ENCODE peak calls at places on chromosomes 1 and 21, in nine cellular contexts. One of them, this sample, is unnamed.
A peak's percentile ranks its signal among the peaks of the same experiment; 100 is the strongest.

GRCh38 chr1:12475947-12476346 is 142.1 kb downstream of the DHRS3 start:
- DNase-seq in type B pancreatic cell: no peak
- DNase-seq in tibial nerve: no peak
- DNase-seq in CD8-positive, alpha-beta T cell: no peak
- DNase-seq in activated B cell treated with CpG ODN at 0.5 μM for 24 hours: no peak
- DNase-seq in thoracic aorta: no peak
- DNase-seq in left ventricle myocardium inferior: no peak
- DNase-seq in nephron progenitor cell: no peak
- DNase-seq in pancreas: no peak
- DNase-seq in this sample: no peak

GRCh38 chr1:96424882-96425281 is 296.7 kb upstream of the PTBP2 start:
- DNase-seq in type B pancreatic cell: no peak
- DNase-seq in tibial nerve: no peak
- DNase-seq in CD8-positive, alpha-beta T cell: no peak
- DNase-seq in activated B cell treated with CpG ODN at 0.5 μM for 24 hours: no peak
- DNase-seq in thoracic aorta: no peak
- DNase-seq in left ventricle myocardium inferior: no peak
- DNase-seq in nephron progenitor cell: no peak
- DNase-seq in pancreas: no peak
- DNase-seq in this sample: no peak

GRCh38 chr1:38009088-38009840 is 3.3 kb upstream of the UTP11 start:
- DNase-seq in type B pancreatic cell: no peak
- DNase-seq in tibial nerve: no peak
- DNase-seq in CD8-positive, alpha-beta T cell: peak; percentile 57
- DNase-seq in activated B cell treated with CpG ODN at 0.5 μM for 24 hours: no peak
- DNase-seq in thoracic aorta: no peak
- DNase-seq in left ventricle myocardium inferior: no peak
- DNase-seq in nephron progenitor cell: no peak
- DNase-seq in pancreas: no peak
- DNase-seq in this sample: peak; percentile 56

GRCh38 chr1:228445867-228446584 is 29.4 kb upstream of the TRIM17 start:
- DNase-seq in type B pancreatic cell: no peak
- DNase-seq in tibial nerve: peak; percentile 31
- DNase-seq in CD8-positive, alpha-beta T cell: no peak
- DNase-seq in activated B cell treated with CpG ODN at 0.5 μM for 24 hours: no peak
- DNase-seq in thoracic aorta: no peak
- DNase-seq in left ventricle myocardium inferior: no peak
- DNase-seq in nephron progenitor cell: peak; percentile 67
- DNase-seq in pancreas: no peak
- DNase-seq in this sample: no peak

GRCh38 chr1:50335914-50336313 is 87.3 kb downstream of the DMRTA2 start:
- DNase-seq in type B pancreatic cell: no peak
- DNase-seq in tibial nerve: no peak
- DNase-seq in CD8-positive, alpha-beta T cell: no peak
- DNase-seq in activated B cell treated with CpG ODN at 0.5 μM for 24 hours: no peak
- DNase-seq in thoracic aorta: no peak
- DNase-seq in left ventricle myocardium inferior: no peak
- DNase-seq in nephron progenitor cell: no peak
- DNase-seq in pancreas: no peak
- DNase-seq in this sample: no peak

GRCh38 chr1:75559141-75559540 is 51.8 kb downstream of the SLC44A5 start:
- DNase-seq in type B pancreatic cell: no peak
- DNase-seq in tibial nerve: no peak
- DNase-seq in CD8-positive, alpha-beta T cell: no peak
- DNase-seq in activated B cell treated with CpG ODN at 0.5 μM for 24 hours: no peak
- DNase-seq in thoracic aorta: no peak
- DNase-seq in left ventricle myocardium inferior: no peak
- DNase-seq in nephron progenitor cell: no peak
- DNase-seq in pancreas: no peak
- DNase-seq in this sample: no peak

GRCh38 chr21:21200103-21200938 is 202.1 kb downstream of the NCAM2 start:
- DNase-seq in type B pancreatic cell: no peak
- DNase-seq in tibial nerve: peak; percentile 53
- DNase-seq in CD8-positive, alpha-beta T cell: no peak
- DNase-seq in activated B cell treated with CpG ODN at 0.5 μM for 24 hours: no peak
- DNase-seq in thoracic aorta: peak; percentile 36
- DNase-seq in left ventricle myocardium inferior: peak; percentile 31
- DNase-seq in nephron progenitor cell: no peak
- DNase-seq in pancreas: no peak
- DNase-seq in this sample: no peak

GRCh38 chr1:181043025-181043880 is 9.5 kb downstream of the MR1 start:
- DNase-seq in type B pancreatic cell: no peak
- DNase-seq in tibial nerve: peak; percentile 28
- DNase-seq in CD8-positive, alpha-beta T cell: no peak
- DNase-seq in activated B cell treated with CpG ODN at 0.5 μM for 24 hours: no peak
- DNase-seq in thoracic aorta: no peak
- DNase-seq in left ventricle myocardium inferior: no peak
- DNase-seq in nephron progenitor cell: no peak
- DNase-seq in pancreas: no peak
- DNase-seq in this sample: no peak

GRCh38 chr1:169466259-169467230 is 19.2 kb downstream of the SLC19A2 start:
- DNase-seq in type B pancreatic cell: no peak
- DNase-seq in tibial nerve: peak; percentile 64
- DNase-seq in CD8-positive, alpha-beta T cell: no peak
- DNase-seq in activated B cell treated with CpG ODN at 0.5 μM for 24 hours: no peak
- DNase-seq in thoracic aorta: no peak
- DNase-seq in left ventricle myocardium inferior: no peak
- DNase-seq in nephron progenitor cell: no peak
- DNase-seq in pancreas: no peak
- DNase-seq in this sample: no peak

GRCh38 chr21:39519835-39520234 is 68.1 kb downstream of the SH3BGR start:
- DNase-seq in type B pancreatic cell: no peak
- DNase-seq in tibial nerve: no peak
- DNase-seq in CD8-positive, alpha-beta T cell: no peak
- DNase-seq in activated B cell treated with CpG ODN at 0.5 μM for 24 hours: no peak
- DNase-seq in thoracic aorta: no peak
- DNase-seq in left ventricle myocardium inferior: no peak
- DNase-seq in nephron progenitor cell: no peak
- DNase-seq in pancreas: no peak
- DNase-seq in this sample: no peak

GRCh38 chr1:221335161-221336101 is 406.5 kb downstream of the DUSP10 start:
- DNase-seq in type B pancreatic cell: no peak
- DNase-seq in tibial nerve: peak; percentile 61
- DNase-seq in CD8-positive, alpha-beta T cell: no peak
- DNase-seq in activated B cell treated with CpG ODN at 0.5 μM for 24 hours: no peak
- DNase-seq in thoracic aorta: no peak
- DNase-seq in left ventricle myocardium inferior: peak; percentile 18
- DNase-seq in nephron progenitor cell: peak; percentile 56
- DNase-seq in pancreas: no peak
- DNase-seq in this sample: no peak

GRCh38 chr21:34268493-34268892 is 95.3 kb upstream of the KCNE2 start:
- DNase-seq in type B pancreatic cell: no peak
- DNase-seq in tibial nerve: no peak
- DNase-seq in CD8-positive, alpha-beta T cell: no peak
- DNase-seq in activated B cell treated with CpG ODN at 0.5 μM for 24 hours: no peak
- DNase-seq in thoracic aorta: no peak
- DNase-seq in left ventricle myocardium inferior: no peak
- DNase-seq in nephron progenitor cell: no peak
- DNase-seq in pancreas: no peak
- DNase-seq in this sample: no peak

GRCh38 chr1:117674521-117675400 is 68.9 kb downstream of the TENT5C start:
- DNase-seq in type B pancreatic cell: no peak
- DNase-seq in tibial nerve: no peak
- DNase-seq in CD8-positive, alpha-beta T cell: peak; percentile 72
- DNase-seq in activated B cell treated with CpG ODN at 0.5 μM for 24 hours: peak; percentile 41
- DNase-seq in thoracic aorta: no peak
- DNase-seq in left ventricle myocardium inferior: no peak
- DNase-seq in nephron progenitor cell: no peak
- DNase-seq in pancreas: no peak
- DNase-seq in this sample: no peak

GRCh38 chr1:66876664-66877063 is 48.0 kb downstream of the DNAI4 start:
- DNase-seq in type B pancreatic cell: no peak
- DNase-seq in tibial nerve: no peak
- DNase-seq in CD8-positive, alpha-beta T cell: no peak
- DNase-seq in activated B cell treated with CpG ODN at 0.5 μM for 24 hours: no peak
- DNase-seq in thoracic aorta: no peak
- DNase-seq in left ventricle myocardium inferior: no peak
- DNase-seq in nephron progenitor cell: no peak
- DNase-seq in pancreas: no peak
- DNase-seq in this sample: no peak
- TF ChIP-seq CTCF in type B pancreatic cell: no peak
- TF ChIP-seq CTCF in tibial nerve: no peak
- TF ChIP-seq CTCF in CD8-positive, alpha-beta T cell: no peak
- TF ChIP-seq CTCF in activated B cell treated with CpG ODN at 0.5 μM for 24 hours: no peak
- TF ChIP-seq CTCF in thoracic aorta: no peak
- TF ChIP-seq CTCF in left ventricle myocardium inferior: no peak
- TF ChIP-seq CTCF in nephron progenitor cell: no peak
- TF ChIP-seq CTCF in pancreas: no peak
- TF ChIP-seq CTCF in this sample: no peak

GRCh38 chr1:155308493-155309422 is at the start of gene FDPS:
- DNase-seq in type B pancreatic cell: peak; percentile 93
- DNase-seq in tibial nerve: peak; percentile 96
- DNase-seq in CD8-positive, alpha-beta T cell: peak; percentile 98
- DNase-seq in activated B cell treated with CpG ODN at 0.5 μM for 24 hours: peak; percentile 87
- DNase-seq in thoracic aorta: peak; percentile 94
- DNase-seq in left ventricle myocardium inferior: peak; percentile 99
- DNase-seq in nephron progenitor cell: peak; percentile 90
- DNase-seq in pancreas: peak; percentile 99
- DNase-seq in this sample: peak; percentile 93

GRCh38 chr1:155305881-155306391 is 2.7 kb upstream of the FDPS start:
- DNase-seq in type B pancreatic cell: no peak
- DNase-seq in tibial nerve: no peak
- DNase-seq in CD8-positive, alpha-beta T cell: no peak
- DNase-seq in activated B cell treated with CpG ODN at 0.5 μM for 24 hours: no peak
- DNase-seq in thoracic aorta: no peak
- DNase-seq in left ventricle myocardium inferior: no peak
- DNase-seq in nephron progenitor cell: no peak
- DNase-seq in pancreas: no peak
- DNase-seq in this sample: no peak

GRCh38 chr1:155313266-155313665 is 4.6 kb downstream of the FDPS start:
- DNase-seq in type B pancreatic cell: no peak
- DNase-seq in tibial nerve: no peak
- DNase-seq in CD8-positive, alpha-beta T cell: no peak
- DNase-seq in activated B cell treated with CpG ODN at 0.5 μM for 24 hours: no peak
- DNase-seq in thoracic aorta: no peak
- DNase-seq in left ventricle myocardium inferior: no peak
- DNase-seq in nephron progenitor cell: no peak
- DNase-seq in pancreas: no peak
- DNase-seq in this sample: no peak

GRCh38 chr1:155307247-155307740 is 1.4 kb upstream of the FDPS start:
- DNase-seq in type B pancreatic cell: no peak
- DNase-seq in tibial nerve: no peak
- DNase-seq in CD8-positive, alpha-beta T cell: no peak
- DNase-seq in activated B cell treated with CpG ODN at 0.5 μM for 24 hours: no peak
- DNase-seq in thoracic aorta: no peak
- DNase-seq in left ventricle myocardium inferior: no peak
- DNase-seq in nephron progenitor cell: no peak
- DNase-seq in pancreas: no peak
- DNase-seq in this sample: no peak

DNA sequence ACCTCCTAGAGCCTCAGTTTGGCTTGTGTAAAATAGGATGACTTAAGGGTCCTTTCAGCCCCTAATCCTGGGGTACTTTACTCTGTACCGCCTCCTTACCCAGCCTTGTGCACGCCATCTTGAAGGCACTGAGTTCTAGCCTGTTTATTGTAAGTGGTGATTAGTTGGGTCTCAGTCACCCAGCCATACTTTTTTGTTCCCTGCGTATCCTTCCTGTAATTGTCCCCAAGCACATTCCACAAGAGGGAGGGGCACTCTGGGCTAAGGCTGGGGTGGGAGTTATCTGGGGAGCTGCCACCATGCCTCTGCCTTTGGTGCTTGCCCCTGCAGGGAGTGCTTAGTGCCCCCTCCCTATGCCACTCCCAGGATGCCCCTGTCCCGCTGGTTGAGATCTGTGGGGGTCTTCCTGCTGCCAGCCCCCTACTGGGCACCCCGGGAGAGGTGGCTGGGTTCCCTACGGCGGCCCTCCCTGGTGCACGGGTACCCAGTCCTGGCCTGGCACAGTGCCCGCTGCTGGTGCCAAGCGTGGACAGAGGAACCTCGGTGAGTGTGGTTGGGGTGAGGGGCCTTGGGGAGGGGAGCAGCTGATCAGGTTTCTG is 856 bp downstream of the FDPS start:
- DNase-seq in type B pancreatic cell: no peak
- DNase-seq in tibial nerve: no peak
- DNase-seq in CD8-positive, alpha-beta T cell: no peak
- DNase-seq in activated B cell treated with CpG ODN at 0.5 μM for 24 hours: no peak
- DNase-seq in thoracic aorta: no peak
- DNase-seq in left ventricle myocardium inferior: peak; percentile 33
- DNase-seq in nephron progenitor cell: no peak
- DNase-seq in pancreas: peak; percentile 89
- DNase-seq in this sample: no peak
- TF ChIP-seq CTCF in type B pancreatic cell: no peak
- TF ChIP-seq CTCF in tibial nerve: no peak
- TF ChIP-seq CTCF in CD8-positive, alpha-beta T cell: no peak
- TF ChIP-seq CTCF in activated B cell treated with CpG ODN at 0.5 μM for 24 hours: no peak
- TF ChIP-seq CTCF in thoracic aorta: no peak
- TF ChIP-seq CTCF in left ventricle myocardium inferior: no peak
- TF ChIP-seq CTCF in nephron progenitor cell: no peak
- TF ChIP-seq CTCF in pancreas: no peak
- TF ChIP-seq CTCF in this sample: no peak

DNA sequence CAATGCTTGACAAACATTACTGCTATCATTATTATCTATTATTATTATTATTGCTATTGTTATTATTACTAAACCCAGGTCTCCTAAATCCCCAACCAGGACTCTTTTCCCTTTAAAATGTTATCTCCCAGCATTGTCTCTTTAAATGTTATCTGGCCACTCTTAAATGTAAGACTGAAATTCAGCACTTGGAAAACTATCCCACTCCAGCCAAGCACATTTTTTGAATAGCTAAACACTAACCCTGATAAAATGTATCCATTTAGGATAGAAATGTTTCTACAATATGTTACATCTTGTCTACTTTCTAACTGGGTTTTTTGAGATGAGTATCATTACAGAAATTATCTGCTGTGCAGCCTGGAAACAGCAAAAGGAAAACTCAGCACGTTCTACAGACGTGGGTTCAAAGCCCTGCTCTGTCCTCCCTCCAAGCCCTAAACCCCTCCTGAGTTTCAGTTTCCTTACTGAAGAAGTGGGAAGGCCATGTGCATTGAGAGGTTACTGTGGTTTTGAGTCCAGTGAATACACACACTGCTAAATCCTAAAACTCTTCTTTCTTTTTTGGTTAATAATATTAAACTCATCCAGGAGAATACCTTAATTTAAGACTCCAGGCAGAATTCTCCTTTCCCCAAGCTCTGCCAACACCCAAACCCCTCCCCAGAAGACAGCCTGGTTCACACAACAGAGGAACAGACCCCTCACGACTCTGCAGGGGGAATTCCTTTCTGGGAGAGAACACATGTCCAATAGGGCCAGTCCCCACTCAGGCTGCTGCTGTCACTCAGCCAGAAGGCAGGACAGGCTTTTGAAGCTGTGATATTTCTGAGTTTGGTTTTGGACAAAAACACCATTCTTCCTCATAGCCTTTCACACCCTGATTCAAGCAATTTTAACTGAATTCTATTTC is 41.9 kb downstream of the HIVEP3 start:
- DNase-seq in type B pancreatic cell: no peak
- DNase-seq in tibial nerve: no peak
- DNase-seq in CD8-positive, alpha-beta T cell: no peak
- DNase-seq in activated B cell treated with CpG ODN at 0.5 μM for 24 hours: no peak
- DNase-seq in thoracic aorta: no peak
- DNase-seq in left ventricle myocardium inferior: no peak
- DNase-seq in nephron progenitor cell: no peak
- DNase-seq in pancreas: no peak
- DNase-seq in this sample: no peak
- TF ChIP-seq CTCF in type B pancreatic cell: no peak
- TF ChIP-seq CTCF in tibial nerve: no peak
- TF ChIP-seq CTCF in CD8-positive, alpha-beta T cell: no peak
- TF ChIP-seq CTCF in activated B cell treated with CpG ODN at 0.5 μM for 24 hours: no peak
- TF ChIP-seq CTCF in thoracic aorta: no peak
- TF ChIP-seq CTCF in left ventricle myocardium inferior: no peak
- TF ChIP-seq CTCF in nephron progenitor cell: no peak
- TF ChIP-seq CTCF in pancreas: no peak
- TF ChIP-seq CTCF in this sample: no peak

GRCh38 chr1:59100975-59101374 is 195.9 kb upstream of the FGGY start:
- DNase-seq in type B pancreatic cell: no peak
- DNase-seq in tibial nerve: no peak
- DNase-seq in CD8-positive, alpha-beta T cell: no peak
- DNase-seq in activated B cell treated with CpG ODN at 0.5 μM for 24 hours: no peak
- DNase-seq in thoracic aorta: no peak
- DNase-seq in left ventricle myocardium inferior: no peak
- DNase-seq in nephron progenitor cell: no peak
- DNase-seq in pancreas: no peak
- DNase-seq in this sample: no peak
- TF ChIP-seq CTCF in type B pancreatic cell: no peak
- TF ChIP-seq CTCF in tibial nerve: no peak
- TF ChIP-seq CTCF in CD8-positive, alpha-beta T cell: no peak
- TF ChIP-seq CTCF in activated B cell treated with CpG ODN at 0.5 μM for 24 hours: no peak
- TF ChIP-seq CTCF in thoracic aorta: no peak
- TF ChIP-seq CTCF in left ventricle myocardium inferior: no peak
- TF ChIP-seq CTCF in nephron progenitor cell: no peak
- TF ChIP-seq CTCF in pancreas: no peak
- TF ChIP-seq CTCF in this sample: no peak

This sample was measured in natural killer cell.